ENCODE peak calls at places on chromosome 5, in nine cellular contexts. L is heart right ventricle, B is IMR-90, N is breast epithelium, J is WERI-Rb-1, T is body of pancreas, O is fibroblast of lung, H is RWPE2, E is epithelial cell of esophagus. K is an unnamed sample.

GRCh38 chr5:56314536-56314935 is 81.4 kb upstream of the ANKRD55 start:
- DNase-seq in L (peak; percentile 38), B (no peak), N (no peak), J (no peak), T (peak; percentile 39), O (peak; percentile 31), H (no peak), E (peak; percentile 23), K (no peak)

GRCh38 chr5:98458004-98458403 is 315.5 kb upstream of the RGMB start:
- DNase-seq in L (no peak), B (peak; percentile 95), N (no peak), J (no peak), T (no peak), O (peak; percentile 26), H (no peak), E (peak; percentile 6), K (peak; percentile 76)

GRCh38 chr5:80780761-80781285 is 126.0 kb upstream of the DHFR start:
- DNase-seq in L (no peak), B (no peak), N (no peak), J (no peak), T (no peak), O (no peak), H (no peak), E (no peak), K (no peak)

GRCh38 chr5:1011226-1011631 is 2.6 kb downstream of the NKD2 start:
- DNase-seq in L (peak; percentile 16), B (no peak), N (no peak), J (peak; percentile 86), T (peak; percentile 74), O (no peak), H (peak; percentile 64), E (peak; percentile 6), K (no peak)

GRCh38 chr5:112930082-112930344 is 8.0 kb upstream of the REEP5 start:
- DNase-seq in L (no peak), B (no peak), N (no peak), J (no peak), T (no peak), O (no peak), H (no peak), E (no peak), K (no peak)

GRCh38 chr5:36304095-36304494 is 2.4 kb upstream of the RANBP3L start:
- DNase-seq in L (no peak), B (no peak), N (no peak), J (no peak), T (no peak), O (no peak), H (no peak), E (no peak), K (no peak)

GRCh38 chr5:42250-42649 is 49.7 kb upstream of the PLEKHG4B start:
- DNase-seq in L (no peak), B (peak; percentile 4), N (no peak), J (peak; percentile 74), T (peak; percentile 20), O (peak; percentile 6), H (no peak), E (peak; percentile 27), K (no peak)

GRCh38 chr5:142253938-142254895 is 70.6 kb downstream of the SPRY4 start:
- DNase-seq in L (peak; percentile 19), B (peak; percentile 47), N (no peak), J (no peak), T (no peak), O (peak; percentile 56), H (no peak), E (no peak), K (no peak)

GRCh38 chr5:17216974-17217325 is 481 bp upstream of the BASP1 start:
- DNase-seq in L (no peak), B (peak; percentile 51), N (no peak), J (peak; percentile 56), T (peak; percentile 4), O (peak; percentile 70), H (peak; percentile 73), E (peak; percentile 35), K (no peak)

GRCh38 chr5:28809811-28810750 is 1771.7 kb upstream of the CDH9 start:
- DNase-seq in L (no peak), B (no peak), N (no peak), J (no peak), T (no peak), O (no peak), H (peak; percentile 47), E (no peak), K (no peak)

GRCh38 chr5:137515238-137515637 is 16.1 kb upstream of the SPOCK1 start:
- DNase-seq in L (no peak), B (no peak), N (no peak), J (no peak), T (no peak), O (no peak), H (no peak), E (no peak), K (no peak)

GRCh38 chr5:97297063-97297715 is 114.1 kb upstream of the RIOK2 start:
- DNase-seq in L (no peak), B (peak; percentile 23), N (no peak), J (peak; percentile 74), T (no peak), O (peak; percentile 25), H (no peak), E (peak; percentile 37), K (no peak)

GRCh38 chr5:146359836-146360235 is 21.2 kb downstream of the POU4F3 start:
- DNase-seq in L (no peak), B (no peak), N (no peak), J (no peak), T (no peak), O (no peak), H (no peak), E (no peak), K (no peak)

GRCh38 chr5:43110606-43111170 is 10.0 kb upstream of the ZNF131 start:
- DNase-seq in L (no peak), B (no peak), N (no peak), J (peak; percentile 24), T (no peak), O (no peak), H (no peak), E (peak; percentile 18), K (no peak)
- TF ChIP-seq CTCF in L (no peak), B (peak; percentile 27), N (no peak), J (peak; percentile 51), T (no peak), O (peak; percentile 39), H (peak; percentile 33), E (peak; percentile 42), K (peak; percentile 17)

GRCh38 chr5:169413416-169413815 is 112.5 kb upstream of the SLIT3 start:
- DNase-seq in L (no peak), B (no peak), N (no peak), J (no peak), T (no peak), O (no peak), H (no peak), E (no peak), K (no peak)
- H3K4me3 ChIP-seq in L (no peak overlapping the region), B (no peak overlapping the region), N (no peak overlapping the region), J (no peak overlapping the region), T (no peak overlapping the region), O (no peak overlapping the region), H (no peak overlapping the region), E (no peak overlapping the region), K (no peak overlapping the region)

GRCh38 chr5:78300464-78301045 is 6.1 kb upstream of the AP3B1 start:
- DNase-seq in L (no peak), B (peak; percentile 23), N (no peak), J (no peak), T (no peak), O (peak; percentile 47), H (no peak), E (peak; percentile 31), K (no peak)
- TF ChIP-seq CTCF in L (peak; percentile 38), B (peak; percentile 45), N (no peak), J (no peak), T (peak; percentile 22), O (peak; percentile 38), H (peak; percentile 45), E (no peak), K (no peak)

GRCh38 chr5:93601053-93601429 is 18.0 kb downstream of the NR2F1 start:
- DNase-seq in L (no peak), B (no peak), N (no peak), J (no peak), T (no peak), O (no peak), H (no peak), E (no peak), K (no peak)
- H3K4me3 ChIP-seq in L (no peak overlapping the region), B (peak overlapping the region; percentile 30), N (no peak overlapping the region), J (no peak overlapping the region), T (no peak overlapping the region), O (peak overlapping the region; percentile 67), H (no peak overlapping the region), E (no peak overlapping the region), K (no peak overlapping the region)

GRCh38 chr5:77628840-77629552 is 9.5 kb downstream of the OTP start:
- DNase-seq in L (no peak), B (no peak), N (no peak), J (no peak), T (no peak), O (no peak), H (no peak), E (no peak), K (no peak)
- TF ChIP-seq CTCF in L (no peak), B (no peak), N (no peak), J (peak; percentile 18), T (no peak), O (no peak), H (no peak), E (no peak), K (no peak)

DNA sequence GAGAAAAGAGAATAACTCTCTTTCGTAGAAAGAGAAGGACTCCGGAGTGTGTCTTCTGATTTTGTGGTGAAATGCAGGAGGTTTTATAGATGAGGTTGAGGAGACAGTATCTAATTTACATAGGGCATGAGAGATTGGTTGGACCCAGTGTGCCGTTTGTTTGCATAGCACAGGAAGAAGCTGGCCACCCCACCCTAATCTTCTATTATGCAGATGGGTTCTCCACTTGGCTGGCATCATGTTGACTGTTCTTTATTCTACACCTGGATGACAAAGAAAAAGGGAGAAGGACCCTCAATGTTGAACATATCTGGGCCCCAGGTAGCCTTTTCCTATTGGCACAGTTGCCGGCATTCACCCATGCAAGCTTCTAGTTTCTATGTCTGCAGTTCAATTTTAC is 23.2 kb upstream of the MINAR2 start:
- DNase-seq in L (no peak), B (no peak), N (no peak), J (no peak), T (no peak), O (no peak), H (no peak), E (no peak), K (no peak)
- H3K4me3 ChIP-seq in L (no peak overlapping the region), B (no peak overlapping the region), N (no peak overlapping the region), J (no peak overlapping the region), T (no peak overlapping the region), O (no peak overlapping the region), H (no peak overlapping the region), E (no peak overlapping the region), K (no peak overlapping the region)

GRCh38 chr5:167895899-167896659 is 395.4 kb upstream of the WWC1 start:
- DNase-seq in L (no peak), B (no peak), N (no peak), J (no peak), T (no peak), O (no peak), H (no peak), E (no peak), K (peak; percentile 24)
- TF ChIP-seq CTCF in L (no peak), B (no peak), N (no peak), J (no peak), T (no peak), O (no peak), H (no peak), E (no peak), K (peak; percentile 3)

K was measured in AG04449.